ENCODE peak calls at places on chromosomes 6 and 20, in six cellular contexts. One of them, this sample, is unnamed.

GRCh38 chr6:161369339-161369738 is 95.5 kb upstream of the AGPAT4 start:
- DNase-seq in NB4: peak
- DNase-seq in hypothalamus: no peak
- DNase-seq in activated naive CD4-positive, alpha-beta T cell: no peak
- DNase-seq in mucosa of gallbladder: no peak
- DNase-seq in stimulated activated CD4-positive, alpha-beta T cell treated with anti-CD3 and anti-CD28 coated beads, Interleukin-1b, Interleukin-23, amount 100 ng/mL, for 4 hours: no peak
- DNase-seq in this sample: no peak

GRCh38 chr6:5277589-5277988 is 16.3 kb downstream of the FARS2 start:
- DNase-seq in NB4: no peak
- DNase-seq in hypothalamus: no peak
- DNase-seq in activated naive CD4-positive, alpha-beta T cell: no peak
- DNase-seq in mucosa of gallbladder: no peak
- DNase-seq in stimulated activated CD4-positive, alpha-beta T cell treated with anti-CD3 and anti-CD28 coated beads, Interleukin-1b, Interleukin-23, amount 100 ng/mL, for 4 hours: no peak
- DNase-seq in this sample: no peak

GRCh38 chr6:168201383-168201782 is 118.2 kb downstream of the DACT2 start:
- DNase-seq in NB4: no peak
- DNase-seq in hypothalamus: no peak
- DNase-seq in activated naive CD4-positive, alpha-beta T cell: no peak
- DNase-seq in mucosa of gallbladder: no peak
- DNase-seq in stimulated activated CD4-positive, alpha-beta T cell treated with anti-CD3 and anti-CD28 coated beads, Interleukin-1b, Interleukin-23, amount 100 ng/mL, for 4 hours: no peak
- DNase-seq in this sample: no peak

GRCh38 chr6:148790404-148790803 is 43.6 kb downstream of the UST start:
- DNase-seq in NB4: no peak
- DNase-seq in hypothalamus: no peak
- DNase-seq in activated naive CD4-positive, alpha-beta T cell: no peak
- DNase-seq in mucosa of gallbladder: no peak
- DNase-seq in stimulated activated CD4-positive, alpha-beta T cell treated with anti-CD3 and anti-CD28 coated beads, Interleukin-1b, Interleukin-23, amount 100 ng/mL, for 4 hours: no peak
- DNase-seq in this sample: no peak

GRCh38 chr20:37102571-37102970 is 6.8 kb upstream of the RBL1 start:
- DNase-seq in NB4: no peak
- DNase-seq in hypothalamus: no peak
- DNase-seq in activated naive CD4-positive, alpha-beta T cell: no peak
- DNase-seq in mucosa of gallbladder: no peak
- DNase-seq in stimulated activated CD4-positive, alpha-beta T cell treated with anti-CD3 and anti-CD28 coated beads, Interleukin-1b, Interleukin-23, amount 100 ng/mL, for 4 hours: no peak
- DNase-seq in this sample: no peak

GRCh38 chr20:34180460-34181108 is 60.6 kb upstream of the ASIP start:
- DNase-seq in NB4: no peak
- DNase-seq in hypothalamus: no peak
- DNase-seq in activated naive CD4-positive, alpha-beta T cell: no peak
- DNase-seq in mucosa of gallbladder: no peak
- DNase-seq in stimulated activated CD4-positive, alpha-beta T cell treated with anti-CD3 and anti-CD28 coated beads, Interleukin-1b, Interleukin-23, amount 100 ng/mL, for 4 hours: no peak
- DNase-seq in this sample: no peak

GRCh38 chr20:7959484-7959883 is 19.2 kb upstream of the HAO1 start:
- DNase-seq in NB4: no peak
- DNase-seq in hypothalamus: no peak
- DNase-seq in activated naive CD4-positive, alpha-beta T cell: no peak
- DNase-seq in mucosa of gallbladder: no peak
- DNase-seq in stimulated activated CD4-positive, alpha-beta T cell treated with anti-CD3 and anti-CD28 coated beads, Interleukin-1b, Interleukin-23, amount 100 ng/mL, for 4 hours: no peak
- DNase-seq in this sample: no peak

GRCh38 chr20:9110365-9110764 is 41.5 kb downstream of the PLCB4 start:
- DNase-seq in NB4: no peak
- DNase-seq in hypothalamus: no peak
- DNase-seq in activated naive CD4-positive, alpha-beta T cell: no peak
- DNase-seq in mucosa of gallbladder: no peak
- DNase-seq in stimulated activated CD4-positive, alpha-beta T cell treated with anti-CD3 and anti-CD28 coated beads, Interleukin-1b, Interleukin-23, amount 100 ng/mL, for 4 hours: no peak
- DNase-seq in this sample: no peak